ENCODE peak calls at places on chromosomes 5 and 9, in six cellular contexts. G is tibial nerve, O is spleen, A is HepG2, T is HCT116, X is stomach. J is an unnamed sample.

GRCh38 chr9:113963017-113963620 is 87.0 kb downstream of the ZNF618 start:
- DNase-seq in O (no peak), G (no peak), A (peak; percentile 28), T (peak; percentile 22), X (peak; percentile 60), J (no peak)

GRCh38 chr5:158634713-158635112 is 465.0 kb downstream of the EBF1 start:
- DNase-seq in O (no peak), X (no peak), A (no peak), G (no peak), T (no peak), J (no peak)

GRCh38 chr5:179382486-179382885 is 37.2 kb upstream of the ADAMTS2 start:
- DNase-seq in X (no peak), T (no peak), G (no peak), A (no peak), O (no peak), J (no peak)

GRCh38 chr9:105333811-105334210 is 89.4 kb downstream of the SLC44A1 start:
- DNase-seq in T (no peak), X (no peak), G (no peak), A (no peak), O (no peak), J (no peak)

GRCh38 chr5:79834420-79835219 is 145.0 kb downstream of the CMYA5 start:
- DNase-seq in O (no peak), A (no peak), G (no peak), X (no peak), T (no peak), J (peak; percentile 82)

GRCh38 chr9:131776473-131776872 is 36.6 kb upstream of the RAPGEF1 start:
- DNase-seq in T (peak; percentile 13), A (peak; percentile 32), X (no peak), G (no peak), O (no peak), J (no peak)

GRCh38 chr9:136423432-136424146 is 13.1 kb downstream of the PMPCA start:
- DNase-seq in G (no peak), T (no peak), A (no peak), X (no peak), O (no peak), J (no peak)

GRCh38 chr5:33400675-33401074 is 40.1 kb upstream of the TARS1 start:
- DNase-seq in T (no peak), A (no peak), X (no peak), G (no peak), O (no peak), J (no peak)

GRCh38 chr9:87592554-87593394 is 95.1 kb downstream of the DAPK1 start:
- DNase-seq in O (no peak), T (no peak), X (peak; percentile 72), G (no peak), A (no peak), J (peak; percentile 73)

GRCh38 chr5:131379071-131379538 is 115.3 kb downstream of the CDC42SE2 start:
- DNase-seq in O (no peak), G (no peak), A (peak; percentile 26), X (no peak), T (no peak), J (no peak)

GRCh38 chr9:72931437-72931836 is 21.4 kb downstream of the ALDH1A1 start:
- DNase-seq in G (no peak), O (no peak), X (no peak), A (no peak), T (no peak), J (no peak)

GRCh38 chr5:14143843-14144585 is 872 bp downstream of the TRIO start:
- DNase-seq in O (peak; percentile 92), G (no peak), A (no peak), X (peak; percentile 43), T (no peak), J (peak; percentile 51)

GRCh38 chr9:2413196-2413840 is 208.3 kb upstream of the VLDLR start:
- DNase-seq in O (no peak), X (no peak), G (no peak), T (no peak), A (no peak), J (no peak)

GRCh38 chr5:43014522-43014921 is 25.6 kb downstream of the ANXA2R start:
- DNase-seq in X (no peak), A (no peak), T (no peak), G (no peak), O (no peak), J (no peak)

GRCh38 chr5:75510836-75511434 is 494 bp downstream of the CERT1 start:
- DNase-seq in T (no peak), X (no peak), G (no peak), O (peak; percentile 94), A (peak; percentile 3), J (no peak)

GRCh38 chr5:170145462-170145861 is 39.8 kb downstream of the FOXI1 start:
- DNase-seq in O (no peak), A (no peak), G (no peak), X (no peak), T (peak; percentile 7), J (no peak)

GRCh38 chr5:136058031-136058971 is 29.5 kb downstream of the TGFBI start:
- DNase-seq in T (peak; percentile 35), X (peak; percentile 47), G (peak; percentile 28), A (peak; percentile 99), O (peak; percentile 34), J (peak; percentile 83)

GRCh38 chr5:122908662-122909061 is 63.2 kb downstream of the SNX24 start:
- DNase-seq in X (no peak), O (no peak), T (no peak), G (no peak), A (no peak), J (no peak)

GRCh38 chr5:23930985-23931384 is 423.6 kb downstream of the PRDM9 start:
- DNase-seq in A (no peak), O (no peak), X (no peak), T (no peak), G (no peak), J (no peak)

DNA sequence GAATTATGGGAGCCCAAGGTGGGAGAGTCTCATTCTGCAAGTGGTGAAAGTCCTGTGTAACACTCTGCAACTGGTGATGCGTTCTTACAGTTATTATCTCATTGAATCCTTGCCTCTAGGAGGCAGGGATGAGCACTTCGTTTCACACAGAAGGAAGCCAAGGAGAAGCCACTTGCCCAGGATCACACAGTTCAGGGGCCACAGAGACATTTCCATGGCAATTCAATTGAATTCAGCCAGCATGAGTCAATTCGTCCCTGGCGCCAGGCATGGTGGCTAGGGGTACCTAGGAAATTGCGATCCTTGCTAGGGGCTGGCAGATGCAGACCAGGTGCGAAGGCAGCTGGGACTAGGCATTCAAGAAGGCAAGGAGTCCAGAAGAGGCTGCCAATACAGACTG is 26.2 kb downstream of the LHX2 start:
- DNase-seq in A (no peak), T (peak; percentile 38), X (no peak), O (peak; percentile 35), G (no peak), J (no peak)
- TF ChIP-seq CTCF in A (peak; percentile 22), T (no peak), X (no peak), O (no peak), G (no peak), J (no peak)

GRCh38 chr5:172002840-172003512 is 3.5 kb downstream of the FBXW11 start:
- DNase-seq in O (no peak), T (no peak), A (no peak), X (no peak), G (no peak), J (no peak)

GRCh38 chr5:172002310-172002709 is 4.1 kb downstream of the FBXW11 start:
- DNase-seq in O (no peak), X (no peak), G (no peak), A (peak; percentile 38), T (peak; percentile 28), J (no peak)

GRCh38 chr5:171997011-171997410 is 9.4 kb downstream of the FBXW11 start:
- DNase-seq in G (no peak), O (no peak), T (no peak), A (peak; percentile 10), X (no peak), J (no peak)

GRCh38 chr5:171999100-171999499 is 7.3 kb downstream of the FBXW11 start:
- DNase-seq in X (no peak), O (no peak), G (no peak), T (no peak), A (no peak), J (no peak)

DNA sequence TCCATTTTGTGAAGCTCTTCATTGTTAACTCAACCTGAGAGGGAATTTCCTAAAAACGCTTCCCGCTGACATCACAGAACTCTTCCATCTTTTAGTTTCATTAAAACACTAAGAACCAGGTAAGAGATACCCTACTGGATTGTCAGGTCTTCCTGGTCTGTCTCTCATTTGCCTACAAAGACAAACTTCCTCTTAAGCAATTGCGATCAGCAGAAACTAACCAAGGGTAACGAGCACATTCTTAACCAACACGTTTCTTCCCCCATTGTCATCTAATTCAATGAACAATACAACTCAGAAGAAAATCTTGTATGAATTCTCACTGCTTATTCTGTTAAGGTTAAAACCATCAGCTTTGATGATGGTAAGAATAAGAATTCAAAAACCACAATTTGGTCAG is 6.6 kb downstream of the FBXW11 start:
- DNase-seq in T (no peak), G (no peak), X (no peak), O (no peak), A (no peak), J (no peak)
- H3K4me1 ChIP-seq in T (peaks cover 20% of the 10 kb centered on the region), G (peaks cover 28% of the 10 kb centered on the region), X (peaks cover 68% of the 10 kb centered on the region), O (peaks cover 83% of the 10 kb centered on the region), A (peaks cover 53% of the 10 kb centered on the region), J (no peaks in the 10 kb centered on the region)

DNA sequence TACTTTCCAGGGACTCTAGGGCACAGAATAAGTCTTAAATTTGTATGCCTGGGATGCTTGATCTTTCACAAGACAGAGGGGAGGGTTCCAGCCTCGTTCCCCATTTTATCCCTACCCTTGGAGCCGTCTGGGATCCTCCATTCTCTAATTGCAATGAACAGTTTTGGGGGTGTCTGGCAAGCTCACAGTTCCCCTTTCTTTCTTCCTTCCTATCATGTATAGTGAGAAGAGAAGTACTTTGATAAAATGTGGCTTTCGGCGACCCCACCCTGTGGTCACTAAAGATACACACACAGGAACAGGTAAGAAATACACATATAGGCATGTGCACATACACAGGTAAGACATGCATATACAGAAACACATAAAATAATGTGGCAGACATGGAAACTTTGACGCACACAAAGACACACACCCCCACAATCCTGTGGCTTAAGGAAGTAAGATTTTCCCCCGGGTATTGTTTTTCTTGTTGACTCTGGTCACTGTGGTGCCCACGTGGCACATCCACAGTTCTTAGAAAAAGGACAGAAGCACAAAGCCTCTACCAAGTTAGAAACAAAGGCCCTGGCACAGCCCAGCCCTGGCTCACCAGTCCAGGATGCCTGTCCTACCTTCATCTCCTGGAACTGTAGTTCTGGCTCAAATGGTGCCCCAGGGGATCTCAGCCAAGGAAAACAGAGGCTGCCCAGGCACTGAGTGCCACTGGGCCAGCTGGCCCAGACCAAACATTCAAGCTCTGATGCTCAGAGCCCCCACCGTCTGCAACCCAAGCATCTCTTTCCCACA is 6.3 kb upstream of the SMU1 start:
- DNase-seq in A (no peak), O (peak; percentile 54), G (no peak), T (no peak), X (peak; percentile 73), J (no peak)
- TF ChIP-seq POLR2A in A (no peak), O (no peak), G (no peak), T (no peak), X (no peak), J (no peak)

DNA sequence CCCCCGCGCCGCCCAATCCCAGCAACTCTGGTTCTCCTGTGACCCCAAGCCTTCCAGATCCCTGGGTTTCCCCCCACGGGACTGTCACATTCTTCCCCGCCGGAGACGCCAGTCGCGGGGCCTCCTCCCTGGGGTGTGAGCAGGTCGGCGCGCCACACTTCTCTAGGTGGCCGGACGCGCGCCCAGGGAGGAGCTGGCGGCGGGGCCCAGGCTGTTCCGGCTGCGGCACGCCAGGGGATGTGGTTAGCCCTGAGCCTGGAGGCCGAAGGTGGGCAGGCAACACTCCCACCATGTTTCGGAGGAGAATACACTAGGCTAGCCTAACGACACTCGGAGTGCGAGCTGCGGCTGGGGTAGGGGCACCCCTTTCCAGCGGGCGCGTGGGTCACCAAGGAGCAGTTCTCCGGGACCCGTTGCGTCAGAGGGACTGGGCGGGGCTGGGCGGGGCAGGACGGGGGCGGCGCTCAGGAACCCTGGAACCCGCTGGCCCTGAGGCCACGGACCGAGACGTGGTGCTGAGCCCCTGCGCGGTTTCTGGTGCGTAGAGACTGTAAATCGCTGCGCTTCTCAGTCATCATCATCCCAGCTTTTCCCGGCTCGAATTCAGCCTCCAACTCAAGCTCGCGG is at the start of gene SLC27A6:
- DNase-seq in A (no peak), X (no peak), T (peak; percentile 21), G (no peak), O (peak; percentile 67), J (no peak)
- TF ChIP-seq CTCF in A (no peak), X (no peak), T (no peak), G (no peak), O (no peak), J (no peak)

J was measured in uterus.